ENCODE peak calls at places on chromosomes 1 and 21, in seven cellular contexts. P is GM12878, C is neuronal stem cell, M is HCT116, A is IMR-90, V is PC-9, G is MM.1S. B is an unnamed sample.

GRCh38 chr1:215005078-215005477 is 77.5 kb upstream of the KCNK2 start:
- DNase-seq in C (no peak), M (no peak), V (no peak), A (peak), G (no peak), P (no peak), B (no peak)

GRCh38 chr1:70205076-70205436 is 323 bp downstream of the LRRC40 start:
- DNase-seq in A (no peak), P (no peak), V (no peak), M (no peak), C (no peak), G (no peak), B (no peak)

GRCh38 chr1:55063562-55063942 is 24.2 kb downstream of the PCSK9 start:
- DNase-seq in A (no peak), P (no peak), M (no peak), V (no peak), C (no peak), G (no peak), B (no peak)

GRCh38 chr1:70220015-70220414 is 1.2 kb upstream of the SRSF11 start:
- DNase-seq in M (no peak), V (no peak), C (no peak), P (no peak), A (no peak), G (no peak), B (peak)

GRCh38 chr21:26653431-26653830 is 80.3 kb upstream of the CYYR1 start:
- DNase-seq in V (no peak), C (no peak), A (no peak), M (no peak), G (no peak), P (no peak), B (no peak)

GRCh38 chr1:3908886-3909517 is 8.9 kb upstream of the C1orf174 start:
- DNase-seq in V (no peak), P (no peak), G (no peak), M (no peak), A (no peak), C (no peak), B (peak)

GRCh38 chr1:113895961-113896360 is 8.6 kb upstream of the BCL2L15 start:
- DNase-seq in G (no peak), A (no peak), P (no peak), M (no peak), C (no peak), V (no peak), B (no peak)

GRCh38 chr1:24735619-24736375 is 9.4 kb upstream of the CLIC4 start:
- DNase-seq in C (no peak), G (no peak), P (no peak), V (no peak), M (no peak), A (peak), B (peak)

GRCh38 chr1:197921235-197922069 is 4.3 kb downstream of the LHX9 start:
- DNase-seq in M (no peak), A (no peak), C (peak), V (no peak), G (no peak), P (no peak), B (no peak)

GRCh38 chr1:93348104-93348780 is 2.5 kb downstream of the DR1 start:
- DNase-seq in V (no peak), A (no peak), C (no peak), G (no peak), M (no peak), P (no peak), B (no peak)

GRCh38 chr1:209601809-209602657 is 18.5 kb downstream of the CAMK1G start:
- DNase-seq in C (no peak), P (no peak), M (peak), A (peak), V (peak), G (peak), B (peak)

GRCh38 chr21:45640888-45641479 is 2.5 kb upstream of the PCBP3 start:
- DNase-seq in C (no peak), V (no peak), G (no peak), M (no peak), P (peak), A (peak), B (peak)

GRCh38 chr1:29969576-29969975 is 733.3 kb downstream of the PTPRU start:
- DNase-seq in P (no peak), M (no peak), C (no peak), G (no peak), A (no peak), V (no peak), B (no peak)

GRCh38 chr1:42973304-42973703 is 14.6 kb upstream of the SLC2A1 start:
- DNase-seq in V (no peak), M (no peak), C (no peak), P (no peak), G (no peak), A (no peak), B (no peak)

GRCh38 chr1:168483531-168483930 is 60.3 kb downstream of the XCL2 start:
- DNase-seq in V (peak), P (no peak), G (no peak), C (no peak), M (no peak), A (peak), B (no peak)

GRCh38 chr1:109802136-109802900 is 38.6 kb upstream of the EPS8L3 start:
- DNase-seq in G (peak), V (no peak), P (no peak), M (no peak), C (no peak), A (no peak), B (no peak)

GRCh38 chr1:205275133-205275532 is 46.4 kb downstream of the NUAK2 start:
- DNase-seq in A (no peak), M (no peak), V (no peak), P (no peak), C (no peak), G (peak), B (no peak)

GRCh38 chr1:32701951-32702598 is 495 bp downstream of the SYNC start:
- DNase-seq in G (no peak), P (no peak), A (peak), C (no peak), V (no peak), M (no peak), B (no peak)

GRCh38 chr1:93025572-93025971 is 53.5 kb upstream of the MTF2 start:
- DNase-seq in M (no peak), P (no peak), G (no peak), V (no peak), A (no peak), C (no peak), B (no peak)

GRCh38 chr1:2840036-2840809 is 38.7 kb upstream of the TTC34 start:
- DNase-seq in G (no peak), A (no peak), C (no peak), M (no peak), V (no peak), P (no peak), B (no peak)

GRCh38 chr1:37862330-37862729 is 2.9 kb upstream of the MTF1 start:
- DNase-seq in M (no peak), C (no peak), V (peak), P (no peak), G (no peak), A (no peak), B (no peak)

GRCh38 chr1:91696321-91696720 is 189.6 kb downstream of the TGFBR3 start:
- DNase-seq in P (no peak), C (no peak), G (no peak), M (no peak), A (no peak), V (no peak), B (no peak)

GRCh38 chr1:30615076-30615795 is 108.1 kb downstream of the MATN1 start:
- DNase-seq in P (no peak), V (no peak), A (no peak), M (no peak), C (no peak), G (no peak), B (no peak)

GRCh38 chr21:15517394-15517793 is 212.4 kb upstream of the USP25 start:
- DNase-seq in M (no peak), C (no peak), V (no peak), P (no peak), G (no peak), A (no peak), B (no peak)
- H2AFZ ChIP-seq in M (no peak), C (no peak), V (no peak), P (no peak), G (no peak), A (no peak), B (no peak)

DNA sequence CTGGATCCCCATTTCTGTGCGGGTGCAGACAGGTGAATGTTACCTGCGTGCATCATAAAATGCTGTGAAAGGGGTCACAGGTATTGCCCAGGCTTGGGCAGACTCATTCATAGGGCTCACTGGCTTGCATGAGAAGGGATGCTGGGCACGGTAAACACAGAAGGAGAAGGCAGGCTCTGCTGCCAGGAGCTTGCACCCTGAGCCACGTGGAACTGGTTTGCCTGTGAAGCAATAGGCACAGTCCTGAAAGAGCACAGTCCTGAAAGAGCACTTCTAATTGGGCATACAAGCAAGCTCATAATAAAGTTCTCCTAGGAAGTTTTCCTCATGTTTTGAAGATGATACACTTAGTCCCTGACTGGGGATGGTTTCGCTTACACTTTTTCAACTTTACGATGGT is 40.9 kb downstream of the GALNT2 start:
- DNase-seq in P (no peak), C (no peak), M (no peak), G (no peak), A (no peak), V (no peak), B (no peak)
- H3K4me2 ChIP-seq in P (no peak), C (no peak), M (no peak), G (no peak), A (no peak), V (no peak), B (no peak)

GRCh38 chr1:12598914-12599463 is 19.0 kb downstream of the DHRS3 start:
- DNase-seq in V (no peak), A (no peak), C (no peak), G (no peak), M (no peak), P (no peak), B (no peak)

GRCh38 chr1:12595839-12596821 is 21.9 kb downstream of the DHRS3 start:
- DNase-seq in V (peak), C (no peak), G (no peak), M (no peak), P (no peak), A (peak), B (no peak)

GRCh38 chr1:12600335-12600734 is 17.7 kb downstream of the DHRS3 start:
- DNase-seq in C (no peak), G (no peak), A (no peak), M (no peak), V (no peak), P (no peak), B (no peak)

GRCh38 chr1:12599657-12600056 is 18.4 kb downstream of the DHRS3 start:
- DNase-seq in C (no peak), G (no peak), P (no peak), V (no peak), A (no peak), M (no peak), B (no peak)

DNA sequence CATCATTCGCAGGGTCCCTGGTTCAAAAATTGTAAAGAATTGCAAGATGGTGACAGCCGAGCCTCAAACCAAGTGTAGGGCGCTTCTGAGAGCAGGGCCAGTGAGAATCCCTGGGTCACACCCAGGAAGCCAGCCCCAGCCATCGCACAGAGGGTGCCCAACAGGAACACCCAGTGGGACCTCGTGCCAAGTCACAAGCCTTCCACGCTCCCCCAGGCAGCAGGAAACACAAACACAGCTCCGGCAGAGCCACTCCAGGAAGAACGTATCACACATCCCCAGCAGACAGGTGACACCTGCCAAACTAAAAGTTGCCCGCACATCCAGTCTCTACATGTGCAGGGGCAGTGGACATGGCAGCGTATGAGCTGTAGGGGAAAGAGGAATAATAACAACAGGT is 20.2 kb downstream of the DHRS3 start:
- DNase-seq in G (no peak), V (no peak), P (no peak), M (no peak), C (no peak), A (no peak), B (no peak)
- H3K27ac ChIP-seq in G (no peak), V (peak), P (no peak), M (peak), C (no peak), A (no peak), B (no peak)

GRCh38 chr1:182604835-182605164 is 611 bp upstream of the RGS16 start:
- DNase-seq in A (no peak), C (no peak), G (no peak), P (no peak), V (no peak), M (no peak), B (no peak)

GRCh38 chr1:182602945-182603645 is 1.1 kb downstream of the RGS16 start:
- DNase-seq in M (no peak), G (no peak), C (no peak), P (no peak), A (no peak), V (no peak), B (peak)

GRCh38 chr1:182604128-182604834 is at the start of gene RGS16:
- DNase-seq in M (peak), C (peak), A (peak), P (peak), V (peak), G (peak), B (peak)

GRCh38 chr1:182601926-182602325 is 2.3 kb downstream of the RGS16 start:
- DNase-seq in M (no peak), P (no peak), C (no peak), A (no peak), V (no peak), G (no peak), B (peak)

GRCh38 chr1:182603646-182604127 is 502 bp downstream of the RGS16 start:
- DNase-seq in P (no peak), C (no peak), A (no peak), G (peak), M (no peak), V (no peak), B (peak)
- H2AFZ ChIP-seq in P (peak), C (peak), A (peak), G (peak), M (no peak), V (peak), B (no peak)

GRCh38 chr1:56627019-56627635 is 18.0 kb upstream of the PRKAA2 start:
- DNase-seq in V (no peak), A (no peak), C (no peak), M (no peak), G (no peak), P (no peak), B (no peak)
- H3K4me2 ChIP-seq in V (no peak), A (no peak), C (no peak), M (no peak), G (no peak), P (no peak), B (no peak)